ENCODE peak calls at places on chromosome 4, in eight cellular contexts. A is activated T-cell treated with anti-CD3 and anti-CD28 coated beads, Interleukin-2, amount 50 U/mL, for 72 hours; C is mesothelial cell of epicardium; E is fibroblast of lung; H is GM10248; V is SJSA1; T is NCI-H1048; F is OCI-LY7. X is an unnamed sample.

GRCh38 chr4:68180858-68181531 is 51.3 kb upstream of the TMPRSS11F start:
- DNase-seq in E (peak), C (no peak), V (no peak), A (no peak), F (no peak), H (no peak), T (no peak), X (no peak)

GRCh38 chr4:8589336-8589735 is 3.2 kb upstream of the CPZ start:
- DNase-seq in F (no peak), A (no peak), T (no peak), C (no peak), H (no peak), E (no peak), V (no peak), X (no peak)

GRCh38 chr4:5465956-5466355 is 242.4 kb downstream of the EVC2 start:
- DNase-seq in E (no peak), F (no peak), C (no peak), H (no peak), T (no peak), V (no peak), A (no peak), X (no peak)

GRCh38 chr4:16226816-16227461 is 668 bp upstream of the TAPT1 start:
- DNase-seq in H (peak), V (peak), F (peak), C (peak), T (no peak), E (peak), A (peak), X (peak)

GRCh38 chr4:119550857-119551532 is 77.6 kb downstream of the PDE5A start:
- DNase-seq in T (no peak), H (no peak), F (no peak), V (no peak), C (no peak), A (no peak), E (peak), X (no peak)

GRCh38 chr4:1767770-1768366 is 25.2 kb upstream of the FGFR3 start:
- DNase-seq in T (no peak), C (no peak), E (peak), F (peak), H (peak), V (no peak), A (peak), X (peak)

GRCh38 chr4:5891563-5892320 is 1.1 kb downstream of the CRMP1 start:
- DNase-seq in F (no peak), C (no peak), T (no peak), V (no peak), H (no peak), A (no peak), E (no peak), X (peak)

GRCh38 chr4:109640644-109641043 is 62.6 kb downstream of the CASP6 start:
- DNase-seq in H (no peak), F (no peak), A (no peak), C (no peak), V (no peak), E (no peak), T (no peak), X (no peak)

GRCh38 chr4:166657261-166657660 is 577.0 kb downstream of the SPOCK3 start:
- DNase-seq in A (no peak), V (no peak), T (no peak), C (no peak), E (peak), H (no peak), F (no peak), X (no peak)

GRCh38 chr4:162727232-162727631 is 439.5 kb downstream of the NAF1 start:
- DNase-seq in A (no peak), C (no peak), E (no peak), T (no peak), V (no peak), H (no peak), F (no peak), X (no peak)

GRCh38 chr4:52910115-52910514 is 48.0 kb downstream of the RASL11B start:
- DNase-seq in T (no peak), A (no peak), V (no peak), C (no peak), F (no peak), H (no peak), E (no peak), X (no peak)

GRCh38 chr4:101211146-101211553 is 136.2 kb downstream of the PPP3CA start:
- DNase-seq in F (no peak), V (no peak), T (no peak), E (peak), A (no peak), H (no peak), C (no peak), X (no peak)

GRCh38 chr4:23058113-23058512 is 365.4 kb downstream of the GBA3 start:
- DNase-seq in T (no peak), H (no peak), E (no peak), C (no peak), V (no peak), F (no peak), A (no peak), X (no peak)

GRCh38 chr4:182478475-182478874 is 235.3 kb downstream of the TENM3 start:
- DNase-seq in F (peak), V (no peak), T (peak), H (peak), A (no peak), C (no peak), E (peak), X (peak)

GRCh38 chr4:15194520-15194919 is 192.2 kb downstream of the CPEB2 start:
- DNase-seq in V (no peak), A (no peak), T (no peak), F (no peak), C (no peak), E (peak), H (no peak), X (no peak)

GRCh38 chr4:102761478-102761790 is 666 bp upstream of the MANBA start:
- DNase-seq in C (no peak), A (peak), E (peak), F (peak), H (no peak), T (no peak), V (no peak), X (no peak)

GRCh38 chr4:85829276-85830051 is 354.5 kb downstream of the ARHGAP24 start:
- DNase-seq in V (no peak), H (no peak), C (no peak), A (no peak), F (no peak), E (peak), T (no peak), X (no peak)

GRCh38 chr4:128385683-128386304 is 98.2 kb upstream of the PGRMC2 start:
- DNase-seq in F (no peak), H (no peak), A (no peak), V (peak), E (peak), T (no peak), C (no peak), X (peak)

X was measured in GM20000.